ENCODE peak calls at places on chromosomes 11 and 22, in seven cellular contexts. O is spleen, C is Peyer's patch, W is stomach, R is uterus, P is IMR-90, N is A549. M is an unnamed sample.

GRCh38 chr11:19864141-19865120 is 151.8 kb downstream of the NAV2 start:
- DNase-seq in C (no peak), R (no peak), O (no peak), N (no peak), P (no peak), W (no peak), M (no peak)

GRCh38 chr11:12455938-12456337 is 78.6 kb downstream of the PARVA start:
- DNase-seq in P (peak), O (no peak), W (no peak), C (no peak), R (peak), N (no peak), M (peak)

GRCh38 chr22:45263790-45264269 is 20.9 kb upstream of the UPK3A start:
- DNase-seq in R (peak), W (peak), P (peak), O (peak), C (peak), N (peak), M (no peak)

GRCh38 chr11:82995754-82996398 is 75.8 kb downstream of the RAB30 start:
- DNase-seq in C (no peak), W (no peak), R (no peak), P (no peak), O (no peak), N (no peak), M (no peak)

GRCh38 chr11:19938051-19938856 is 222.0 kb downstream of the DBX1 start:
- DNase-seq in O (no peak), C (peak), R (no peak), W (peak), P (peak), N (peak), M (peak)

GRCh38 chr11:94674005-94674491 is 94.1 kb upstream of the AMOTL1 start:
- DNase-seq in O (no peak), N (no peak), P (no peak), W (no peak), C (no peak), R (peak), M (no peak)

GRCh38 chr11:35393093-35393492 is 26.3 kb downstream of the SLC1A2 start:
- DNase-seq in R (no peak), N (no peak), W (no peak), C (no peak), P (peak), O (no peak), M (no peak)

GRCh38 chr11:69375316-69376154 is 81.6 kb downstream of the MYEOV start:
- DNase-seq in C (peak), O (peak), N (no peak), W (peak), R (no peak), P (no peak), M (no peak)

GRCh38 chr11:14502039-14502438 is 2.4 kb upstream of the COPB1 start:
- DNase-seq in R (no peak), P (no peak), W (no peak), C (no peak), N (no peak), O (no peak), M (no peak)

GRCh38 chr11:14500181-14500651 is 605 bp upstream of the COPB1 start:
- DNase-seq in C (peak), O (peak), W (peak), N (peak), R (peak), P (peak), M (peak)

GRCh38 chr11:14503023-14503422 is 3.4 kb upstream of the COPB1 start:
- DNase-seq in P (peak), O (no peak), R (no peak), W (no peak), C (no peak), N (no peak), M (no peak)

GRCh38 chr11:14499178-14499559 is 442 bp downstream of the COPB1 start:
- DNase-seq in N (peak), C (no peak), R (peak), O (peak), P (peak), W (peak), M (no peak)

GRCh38 chr11:14499560-14500180 is at the start of gene COPB1:
- DNase-seq in C (peak), W (peak), R (peak), N (peak), P (peak), O (peak), M (peak)
- TF ChIP-seq POLR2A in C (peak), W (peak), R (peak), N (peak), P (peak), O (peak), M (peak)

GRCh38 chr11:76235233-76236091 is 29.2 kb upstream of the WNT11 start:
- DNase-seq in W (peak), R (peak), N (peak), P (peak), C (peak), O (peak), M (peak)
- TF ChIP-seq POLR2A in W (no peak), R (peak), N (peak), P (peak), C (peak), O (peak), M (peak)

GRCh38 chr11:47185305-47186075 is 744 bp downstream of the PACSIN3 start:
- DNase-seq in R (peak), W (peak), P (peak), N (peak), O (no peak), C (no peak), M (no peak)
- TF ChIP-seq POLR2A in R (peak), W (no peak), P (no peak), N (no peak), O (no peak), C (no peak), M (no peak)

GRCh38 chr11:68004551-68005335 is 846 bp upstream of the UNC93B1 start:
- DNase-seq in N (no peak), R (no peak), W (no peak), O (no peak), P (no peak), C (peak), M (no peak)
- TF ChIP-seq POLR2A in N (no peak), R (no peak), W (no peak), O (no peak), P (no peak), C (no peak), M (no peak)

DNA sequence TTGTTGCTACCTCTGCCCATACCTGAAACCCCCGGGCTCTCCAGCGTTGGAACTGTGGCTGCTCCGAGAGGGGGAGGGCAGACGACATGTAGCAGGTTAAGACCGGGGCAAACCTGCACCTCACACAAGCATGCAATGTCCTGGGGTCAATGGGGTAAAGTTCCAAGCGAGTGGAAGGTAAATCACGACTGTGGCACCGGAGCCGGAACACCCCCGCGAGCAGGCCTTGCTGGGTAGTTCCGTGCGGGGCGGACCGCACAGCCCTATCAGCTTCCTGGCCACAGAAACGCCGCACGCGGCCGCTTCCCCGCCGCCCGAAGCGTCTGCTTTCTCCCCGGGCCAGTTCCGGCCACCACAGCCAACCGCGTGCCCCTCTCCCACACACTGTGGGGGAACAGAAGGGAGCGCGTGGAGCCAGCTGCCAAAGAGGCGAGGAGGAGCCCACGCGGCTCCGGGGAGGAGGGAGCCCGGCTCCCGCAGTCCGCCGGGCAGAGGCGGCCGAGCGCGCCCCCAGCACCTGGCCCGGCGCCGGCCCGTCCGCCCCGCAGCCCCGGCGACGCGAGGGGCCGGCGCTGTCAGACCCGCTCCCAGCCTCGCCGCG is 1.6 kb downstream of the SPTBN2 start:
- DNase-seq in N (peak), P (peak), O (no peak), R (no peak), W (peak), C (peak), M (no peak)
- TF ChIP-seq POLR2A in N (peak), P (no peak), O (no peak), R (no peak), W (no peak), C (no peak), M (no peak)

GRCh38 chr11:124879999-124880611 is 14.9 kb downstream of the ROBO3 start:
- DNase-seq in O (peak), N (no peak), R (no peak), C (no peak), W (no peak), P (no peak), M (no peak)

GRCh38 chr11:124884340-124884739 is 13.3 kb downstream of the ROBO4 start:
- DNase-seq in O (no peak), N (no peak), P (no peak), C (no peak), R (no peak), W (no peak), M (no peak)

GRCh38 chr11:124880958-124881357 is 15.7 kb downstream of the ROBO3 start:
- DNase-seq in N (no peak), C (no peak), R (no peak), P (no peak), W (no peak), O (no peak), M (no peak)

GRCh38 chr11:124884869-124885479 is 12.7 kb downstream of the ROBO4 start:
- DNase-seq in C (no peak), N (no peak), W (no peak), R (no peak), P (no peak), O (no peak), M (no peak)

DNA sequence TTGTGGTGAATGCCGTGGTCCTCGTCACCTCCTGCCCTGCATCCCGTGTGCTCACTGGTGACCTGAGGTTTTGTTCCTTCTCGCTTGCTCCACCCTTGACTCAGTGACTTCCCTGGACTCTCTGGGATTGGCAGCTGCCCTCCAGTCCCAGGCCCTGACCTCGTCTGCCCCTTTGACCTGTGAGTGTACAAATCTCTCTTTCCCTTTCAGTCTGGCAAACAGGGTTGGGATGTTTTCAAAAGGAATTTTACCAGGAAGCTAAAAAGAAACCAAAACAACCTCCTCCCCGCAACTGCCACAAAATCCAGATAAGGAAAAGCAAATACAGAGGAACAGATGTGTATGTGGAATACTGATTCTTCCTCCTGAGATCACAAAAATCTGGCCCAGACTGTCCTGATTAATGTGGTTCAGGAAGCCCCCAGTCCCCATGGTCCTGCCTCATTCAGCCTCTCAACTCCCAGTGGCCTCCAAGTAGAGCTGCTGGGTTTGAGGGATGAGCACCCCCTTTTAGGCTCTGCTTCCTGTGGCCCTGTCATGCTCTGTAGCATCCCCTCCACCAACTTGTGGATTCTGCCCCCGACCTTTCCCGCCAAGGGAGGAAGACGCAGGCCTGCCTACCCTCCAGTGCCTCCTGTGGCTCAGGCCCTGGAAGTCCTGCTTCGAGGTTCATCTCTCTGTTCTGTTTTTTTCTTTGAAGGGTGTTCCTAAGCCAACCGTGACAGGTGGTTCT is 15.2 kb downstream of the ROBO4 start:
- DNase-seq in W (no peak), N (no peak), C (no peak), P (no peak), O (no peak), R (no peak), M (no peak)
- TF ChIP-seq POLR2A in W (no peak), N (no peak), C (no peak), P (no peak), O (no peak), R (no peak), M (no peak)

DNA sequence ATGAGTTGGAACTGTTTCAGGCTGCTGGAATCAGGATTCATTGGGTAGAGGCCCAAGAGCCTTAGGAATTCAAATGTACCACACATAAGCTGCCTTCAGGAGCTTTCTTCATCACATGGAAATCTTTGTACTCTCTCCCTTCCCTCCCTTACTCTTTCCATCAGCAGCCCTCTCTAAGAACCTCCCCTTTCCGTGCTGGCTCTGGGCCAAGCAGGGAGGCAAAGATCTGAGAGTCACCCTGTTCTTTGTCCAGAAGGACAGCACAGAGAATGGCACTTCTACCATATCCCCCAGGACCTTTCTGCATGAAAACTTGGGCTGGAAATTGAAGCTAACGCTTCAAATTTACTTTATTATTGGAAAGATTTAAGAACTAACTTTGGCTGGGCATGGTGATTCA is 20.7 kb upstream of the TPBGL start:
- DNase-seq in C (peak), R (no peak), W (no peak), P (no peak), N (no peak), O (no peak), M (no peak)
- TF ChIP-seq POLR2A in C (no peak), R (no peak), W (no peak), P (no peak), N (no peak), O (no peak), M (no peak)

DNA sequence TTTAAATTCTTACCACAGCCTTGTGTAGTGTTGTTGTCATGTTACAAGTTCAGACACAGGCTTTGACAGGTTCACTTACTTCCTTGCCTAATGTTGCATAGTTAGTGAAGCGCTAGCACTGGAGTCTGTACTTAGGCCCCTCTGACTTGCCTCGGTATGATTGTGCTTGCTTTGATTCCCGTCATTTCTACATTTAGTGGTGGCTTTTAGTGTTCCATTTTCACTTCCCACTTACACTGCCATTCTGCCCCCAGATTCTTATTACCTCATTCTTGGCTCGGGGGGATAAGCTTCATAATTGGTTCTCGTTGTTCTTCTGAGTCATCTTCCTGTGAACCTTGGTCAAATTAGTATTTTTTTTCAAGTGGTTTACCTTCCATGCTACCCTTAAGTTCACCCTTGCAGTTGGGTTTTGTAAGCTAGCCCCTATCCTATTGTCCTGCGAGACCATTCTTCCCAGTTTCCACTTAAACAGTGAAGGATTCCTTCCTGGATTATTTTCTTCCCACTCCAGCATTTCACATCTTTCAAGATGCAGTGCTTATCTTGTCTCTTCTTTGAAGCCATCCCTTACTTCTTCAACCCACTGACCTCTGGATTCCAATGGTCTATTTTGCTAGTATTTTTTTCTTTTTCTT is 68.7 kb downstream of the DDX10 start:
- DNase-seq in R (no peak), O (no peak), P (peak), N (no peak), C (no peak), W (no peak), M (no peak)
- TF ChIP-seq POLR2A in R (no peak), O (no peak), P (no peak), N (no peak), C (no peak), W (no peak), M (no peak)

GRCh38 chr11:117985953-117986887 is at the start of gene IL10RA:
- DNase-seq in N (peak), C (peak), W (peak), R (peak), P (peak), O (peak), M (no peak)
- TF ChIP-seq POLR2A in N (no peak), C (peak), W (no peak), R (peak), P (no peak), O (peak), M (no peak)

GRCh38 chr11:42766191-42766590 is 545.6 kb upstream of the API5 start:
- DNase-seq in P (no peak), C (no peak), R (no peak), W (no peak), O (no peak), N (no peak), M (no peak)

GRCh38 chr11:42764936-42765335 is 546.9 kb upstream of the API5 start:
- DNase-seq in C (no peak), N (no peak), P (no peak), O (no peak), W (no peak), R (no peak), M (no peak)

GRCh38 chr11:42772886-42773285 is 538.9 kb upstream of the API5 start:
- DNase-seq in C (no peak), R (no peak), N (no peak), W (no peak), P (no peak), O (no peak), M (no peak)

GRCh38 chr11:42770444-42771065 is 541.2 kb upstream of the API5 start:
- DNase-seq in W (no peak), O (no peak), C (no peak), N (peak), R (no peak), P (no peak), M (peak)

DNA sequence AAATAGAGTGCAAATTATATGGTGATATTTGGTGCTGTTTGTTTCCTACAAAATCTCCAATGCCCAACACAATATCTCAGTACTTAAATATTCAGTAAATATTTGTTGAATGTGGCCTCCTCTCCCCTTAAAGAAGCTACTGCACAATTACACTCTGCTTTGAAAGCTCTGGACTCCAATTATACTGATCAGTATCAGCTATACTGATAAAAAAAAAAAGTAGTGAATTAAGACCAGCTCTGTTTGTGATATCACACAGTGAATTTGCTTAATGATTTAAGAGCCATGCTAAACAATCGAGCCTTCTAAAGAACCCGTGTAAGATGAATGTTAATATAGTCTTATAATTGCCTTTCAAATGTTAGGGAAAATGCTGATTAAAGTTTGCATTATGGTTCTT is 543.2 kb upstream of the API5 start:
- DNase-seq in C (no peak), W (no peak), O (no peak), R (no peak), P (no peak), N (no peak), M (no peak)
- TF ChIP-seq POLR2A in C (no peak), W (no peak), O (no peak), R (no peak), P (no peak), N (no peak), M (no peak)